ENCODE peak calls at places on chromosomes 1 and 21, in five cellular contexts. I is left lung; H is psoas muscle; Q is H7; U is CD8-positive, alpha-beta T cell. P is an unnamed sample.

GRCh38 chr1:20373764-20374163 is 83.1 kb downstream of the VWA5B1 start:
- DNase-seq in I (no peak), H (no peak), Q (no peak), U (no peak), P (no peak)

GRCh38 chr1:26288311-26288941 is 8.5 kb downstream of the SH3BGRL3 start:
- DNase-seq in I (no peak), H (peak), Q (no peak), U (peak), P (no peak)

GRCh38 chr1:226838456-226838855 is 32.0 kb upstream of the PSEN2 start:
- DNase-seq in I (no peak), H (no peak), Q (no peak), U (no peak), P (no peak)

GRCh38 chr1:161486806-161487482 is 18.3 kb upstream of the FCGR2A start:
- DNase-seq in I (no peak), H (no peak), Q (peak), U (peak), P (peak)

GRCh38 chr1:97041011-97041410 is 319.4 kb downstream of the PTBP2 start:
- DNase-seq in I (no peak), H (no peak), Q (no peak), U (no peak), P (no peak)

GRCh38 chr1:15975805-15976680 is at the start of gene ZBTB17:
- DNase-seq in I (peak), H (peak), Q (peak), U (peak), P (peak)

GRCh38 chr21:41283211-41283818 is 33.3 kb upstream of the FAM3B start:
- DNase-seq in I (no peak), H (no peak), Q (peak), U (peak), P (peak)

GRCh38 chr1:201153474-201154388 is 543 bp downstream of the TMEM9 start:
- DNase-seq in I (no peak), H (no peak), Q (no peak), U (no peak), P (peak)

GRCh38 chr1:201476670-201477344 is 7.8 kb upstream of the PHLDA3 start:
- DNase-seq in I (no peak), H (no peak), Q (no peak), U (no peak), P (peak)

GRCh38 chr1:111990026-111990877 is 784 bp upstream of the KCND3 start:
- DNase-seq in I (peak), H (peak), Q (peak), U (no peak), P (no peak)

GRCh38 chr1:111989531-111990025 is at the start of gene KCND3:
- DNase-seq in I (peak), H (peak), Q (peak), U (no peak), P (peak)

GRCh38 chr1:111988743-111989453 is 570 bp downstream of the KCND3 start:
- DNase-seq in I (peak), H (peak), Q (peak), U (no peak), P (no peak)

GRCh38 chr1:111992396-111992985 is 3.0 kb upstream of the KCND3 start:
- DNase-seq in I (no peak), H (peak), Q (no peak), U (no peak), P (no peak)

GRCh38 chr1:111990878-111991760 is 1.7 kb upstream of the KCND3 start:
- DNase-seq in I (peak), H (peak), Q (peak), U (no peak), P (peak)
- H3K4me3 ChIP-seq in I (peak), H (peak), Q (peak), U (no peak), P (no peak)

GRCh38 chr1:32414186-32414886 is 20.1 kb upstream of the BSDC1 start:
- DNase-seq in I (no peak), H (no peak), Q (no peak), U (no peak), P (no peak)
- H3K4me3 ChIP-seq in I (no peak), H (no peak), Q (no peak), U (no peak), P (no peak)

GRCh38 chr1:169102567-169102966 is 3.9 kb upstream of the ATP1B1 start:
- DNase-seq in I (peak), H (no peak), Q (no peak), U (no peak), P (peak)
- H3K4me3 ChIP-seq in I (peak), H (no peak), Q (no peak), U (no peak), P (no peak)

GRCh38 chr1:92924501-92924900 is 36.8 kb downstream of the DIPK1A start:
- DNase-seq in I (no peak), H (no peak), Q (no peak), U (no peak), P (peak)

GRCh38 chr1:92923664-92924063 is 37.6 kb downstream of the DIPK1A start:
- DNase-seq in I (no peak), H (no peak), Q (no peak), U (no peak), P (peak)

GRCh38 chr1:92922378-92923035 is 38.8 kb downstream of the DIPK1A start:
- DNase-seq in I (no peak), H (no peak), Q (no peak), U (no peak), P (peak)

GRCh38 chr1:92916899-92917298 is 44.4 kb downstream of the DIPK1A start:
- DNase-seq in I (no peak), H (no peak), Q (no peak), U (no peak), P (peak)

DNA sequence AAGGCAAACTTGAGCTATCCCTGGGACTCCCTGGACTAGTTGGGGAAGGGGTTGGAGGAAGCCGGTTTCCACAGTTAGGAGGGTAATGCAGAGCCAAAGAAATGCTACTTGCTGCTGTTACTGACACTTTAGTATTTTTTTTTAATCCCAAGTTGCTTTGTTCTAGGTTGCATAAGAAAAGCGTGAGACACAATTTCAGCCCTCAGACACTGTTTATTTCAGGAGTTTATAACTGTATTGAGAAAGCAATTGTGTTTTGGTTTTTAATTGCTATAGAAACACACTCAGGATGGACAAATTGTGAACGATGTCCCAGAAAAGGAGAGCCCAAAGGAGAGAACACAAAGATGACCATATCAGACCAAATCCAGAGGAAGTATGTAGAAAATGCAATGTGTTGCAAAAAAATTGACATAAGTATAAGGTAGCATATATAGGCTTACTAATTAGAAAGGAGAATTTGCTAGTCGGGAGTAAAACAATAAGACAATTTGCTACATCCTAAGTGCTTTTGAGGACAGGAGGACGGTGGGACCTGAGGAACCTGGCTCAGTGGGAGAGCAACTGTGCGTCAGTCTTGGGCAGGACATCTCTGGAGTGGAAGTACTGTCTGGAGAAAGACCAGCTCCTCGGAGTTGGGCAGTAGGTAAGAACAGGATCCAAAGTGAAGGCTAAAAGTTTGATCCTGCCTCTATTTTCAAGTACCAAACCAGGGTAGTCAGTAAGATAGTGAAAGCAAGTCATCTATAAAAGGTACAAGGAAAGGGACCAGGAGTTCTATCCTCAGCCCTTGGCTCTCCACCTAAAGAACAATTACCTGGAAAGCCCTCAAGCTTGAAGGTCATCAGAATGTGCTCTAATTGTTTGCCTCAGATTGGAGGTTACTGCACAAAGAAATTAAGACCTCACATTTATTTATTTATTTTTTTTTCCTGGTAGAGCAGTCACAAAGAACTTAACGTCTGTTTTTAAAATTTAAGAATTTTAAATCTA is 39.9 kb downstream of the DIPK1A start:
- DNase-seq in I (no peak), H (no peak), Q (no peak), U (no peak), P (no peak)
- H3K4me3 ChIP-seq in I (no peak), H (no peak), Q (no peak), U (no peak), P (no peak)

GRCh38 chr1:109622895-109623294 is 3.3 kb downstream of the AMPD2 start:
- DNase-seq in I (no peak), H (peak), Q (peak), U (no peak), P (no peak)

GRCh38 chr1:109623601-109624161 is 4.0 kb downstream of the AMPD2 start:
- DNase-seq in I (no peak), H (peak), Q (peak), U (no peak), P (no peak)

GRCh38 chr1:109621402-109622101 is 1.9 kb downstream of the AMPD2 start:
- DNase-seq in I (no peak), H (peak), Q (peak), U (no peak), P (peak)

GRCh38 chr1:109620890-109621289 is 1.3 kb downstream of the AMPD2 start:
- DNase-seq in I (peak), H (peak), Q (peak), U (peak), P (peak)

GRCh38 chr1:109622103-109622892 is 2.7 kb downstream of the AMPD2 start:
- DNase-seq in I (no peak), H (peak), Q (no peak), U (no peak), P (no peak)
- H3K4me3 ChIP-seq in I (peak), H (no peak), Q (no peak), U (peak), P (peak)

GRCh38 chr1:238642231-238642630 is 744.1 kb upstream of the CHRM3 start:
- DNase-seq in I (no peak), H (no peak), Q (no peak), U (no peak), P (peak)
- H3K4me3 ChIP-seq in I (no peak), H (no peak), Q (no peak), U (no peak), P (no peak)

GRCh38 chr1:9653783-9654517 is 2.4 kb downstream of the PIK3CD start:
- DNase-seq in I (no peak), H (no peak), Q (no peak), U (peak), P (no peak)
- H3K4me3 ChIP-seq in I (peak), H (no peak), Q (no peak), U (peak), P (no peak)